ENCODE peak calls at places on chromosomes 12 and 14, in seven cellular contexts. One of them, this sample, is unnamed.

GRCh38 chr12:77834618-77835017 is 3.9 kb downstream of the NAV3 start:
- DNase-seq in head of caudate nucleus: no peak
- DNase-seq in SHP77: no peak
- DNase-seq in iris pigment epithelial cell: no peak
- DNase-seq in MCF 10A: no peak
- DNase-seq in anterior cingulate cortex: no peak
- DNase-seq in stimulated activated naive B cell treated with anti-CD40 and anti-IgM and Interleukin-4, amounts not matched to agents 10 μg/mL and 1 μg/mL and 100 μg/mL, for 72 hours: no peak
- DNase-seq in this sample: no peak

GRCh38 chr14:29858299-29858698 is 69.3 kb downstream of the PRKD1 start:
- DNase-seq in SHP77: no peak
- DNase-seq in MCF 10A: no peak
- DNase-seq in head of caudate nucleus: no peak
- DNase-seq in anterior cingulate cortex: no peak
- DNase-seq in stimulated activated naive B cell treated with anti-CD40 and anti-IgM and Interleukin-4, amounts not matched to agents 10 μg/mL and 1 μg/mL and 100 μg/mL, for 72 hours: peak
- DNase-seq in iris pigment epithelial cell: peak
- DNase-seq in this sample: no peak

GRCh38 chr12:22672951-22673350 is 48.0 kb downstream of the ETNK1 start:
- DNase-seq in MCF 10A: peak
- DNase-seq in anterior cingulate cortex: no peak
- DNase-seq in iris pigment epithelial cell: peak
- DNase-seq in SHP77: no peak
- DNase-seq in stimulated activated naive B cell treated with anti-CD40 and anti-IgM and Interleukin-4, amounts not matched to agents 10 μg/mL and 1 μg/mL and 100 μg/mL, for 72 hours: no peak
- DNase-seq in head of caudate nucleus: no peak
- DNase-seq in this sample: no peak

GRCh38 chr12:14256139-14256538 is 109.3 kb upstream of the ATF7IP start:
- DNase-seq in SHP77: no peak
- DNase-seq in iris pigment epithelial cell: peak
- DNase-seq in anterior cingulate cortex: no peak
- DNase-seq in stimulated activated naive B cell treated with anti-CD40 and anti-IgM and Interleukin-4, amounts not matched to agents 10 μg/mL and 1 μg/mL and 100 μg/mL, for 72 hours: no peak
- DNase-seq in head of caudate nucleus: no peak
- DNase-seq in MCF 10A: no peak
- DNase-seq in this sample: peak

GRCh38 chr14:105839425-105840265 is 313.3 kb downstream of the TMEM121 start:
- DNase-seq in head of caudate nucleus: no peak
- DNase-seq in MCF 10A: no peak
- DNase-seq in anterior cingulate cortex: no peak
- DNase-seq in SHP77: no peak
- DNase-seq in iris pigment epithelial cell: no peak
- DNase-seq in stimulated activated naive B cell treated with anti-CD40 and anti-IgM and Interleukin-4, amounts not matched to agents 10 μg/mL and 1 μg/mL and 100 μg/mL, for 72 hours: no peak
- DNase-seq in this sample: no peak

GRCh38 chr14:74948228-74949175 is 6.9 kb downstream of the PGF start:
- DNase-seq in SHP77: no peak
- DNase-seq in MCF 10A: no peak
- DNase-seq in anterior cingulate cortex: no peak
- DNase-seq in iris pigment epithelial cell: no peak
- DNase-seq in stimulated activated naive B cell treated with anti-CD40 and anti-IgM and Interleukin-4, amounts not matched to agents 10 μg/mL and 1 μg/mL and 100 μg/mL, for 72 hours: no peak
- DNase-seq in head of caudate nucleus: no peak
- DNase-seq in this sample: no peak

GRCh38 chr12:125688881-125689280 is 623.6 kb downstream of the AACS start:
- DNase-seq in MCF 10A: no peak
- DNase-seq in anterior cingulate cortex: no peak
- DNase-seq in SHP77: no peak
- DNase-seq in stimulated activated naive B cell treated with anti-CD40 and anti-IgM and Interleukin-4, amounts not matched to agents 10 μg/mL and 1 μg/mL and 100 μg/mL, for 72 hours: no peak
- DNase-seq in iris pigment epithelial cell: no peak
- DNase-seq in head of caudate nucleus: no peak
- DNase-seq in this sample: no peak

GRCh38 chr12:51348116-51348515 is 1.6 kb upstream of the CELA1 start:
- DNase-seq in MCF 10A: no peak
- DNase-seq in head of caudate nucleus: no peak
- DNase-seq in iris pigment epithelial cell: no peak
- DNase-seq in anterior cingulate cortex: no peak
- DNase-seq in SHP77: no peak
- DNase-seq in stimulated activated naive B cell treated with anti-CD40 and anti-IgM and Interleukin-4, amounts not matched to agents 10 μg/mL and 1 μg/mL and 100 μg/mL, for 72 hours: no peak
- DNase-seq in this sample: no peak

GRCh38 chr14:62216121-62216520 is 453.9 kb downstream of the SNAPC1 start:
- DNase-seq in anterior cingulate cortex: no peak
- DNase-seq in MCF 10A: peak
- DNase-seq in SHP77: no peak
- DNase-seq in head of caudate nucleus: no peak
- DNase-seq in stimulated activated naive B cell treated with anti-CD40 and anti-IgM and Interleukin-4, amounts not matched to agents 10 μg/mL and 1 μg/mL and 100 μg/mL, for 72 hours: no peak
- DNase-seq in iris pigment epithelial cell: no peak
- DNase-seq in this sample: no peak

GRCh38 chr12:10673660-10674384 is at the start of gene STYK1:
- DNase-seq in head of caudate nucleus: peak
- DNase-seq in anterior cingulate cortex: peak
- DNase-seq in iris pigment epithelial cell: peak
- DNase-seq in SHP77: peak
- DNase-seq in MCF 10A: peak
- DNase-seq in stimulated activated naive B cell treated with anti-CD40 and anti-IgM and Interleukin-4, amounts not matched to agents 10 μg/mL and 1 μg/mL and 100 μg/mL, for 72 hours: peak
- DNase-seq in this sample: peak